ENCODE peak calls at places on chromosomes 6 and 20, in six cellular contexts. One of them, this sample, is unnamed.

GRCh38 chr6:154399097-154399496 is 42.5 kb upstream of the IPCEF1 start:
- DNase-seq in CD8-positive, alpha-beta memory T cell: no peak
- DNase-seq in HL-60: no peak
- DNase-seq in epithelial cell of esophagus: peak
- DNase-seq in hepatocyte: no peak
- DNase-seq in AG04450: no peak
- DNase-seq in this sample: no peak

GRCh38 chr6:26187292-26187691 is 100.1 kb downstream of the HFE start:
- DNase-seq in CD8-positive, alpha-beta memory T cell: no peak
- DNase-seq in HL-60: no peak
- DNase-seq in epithelial cell of esophagus: no peak
- DNase-seq in hepatocyte: no peak
- DNase-seq in AG04450: no peak
- DNase-seq in this sample: no peak

GRCh38 chr6:40348591-40348990 is 238.6 kb downstream of the LRFN2 start:
- DNase-seq in CD8-positive, alpha-beta memory T cell: no peak
- DNase-seq in HL-60: no peak
- DNase-seq in epithelial cell of esophagus: no peak
- DNase-seq in hepatocyte: no peak
- DNase-seq in AG04450: no peak
- DNase-seq in this sample: no peak

GRCh38 chr20:60857708-60858107 is 394.4 kb upstream of the CDH4 start:
- DNase-seq in CD8-positive, alpha-beta memory T cell: no peak
- DNase-seq in HL-60: no peak
- DNase-seq in epithelial cell of esophagus: peak
- DNase-seq in hepatocyte: no peak
- DNase-seq in AG04450: peak
- DNase-seq in this sample: no peak

GRCh38 chr20:61803903-61804804 is 261.5 kb downstream of the TAF4 start:
- DNase-seq in CD8-positive, alpha-beta memory T cell: no peak
- DNase-seq in HL-60: no peak
- DNase-seq in epithelial cell of esophagus: no peak
- DNase-seq in hepatocyte: no peak
- DNase-seq in AG04450: no peak
- DNase-seq in this sample: no peak

GRCh38 chr20:36468149-36469000 is 72.9 kb upstream of the MYL9 start:
- DNase-seq in CD8-positive, alpha-beta memory T cell: no peak
- DNase-seq in HL-60: no peak
- DNase-seq in epithelial cell of esophagus: no peak
- DNase-seq in hepatocyte: peak
- DNase-seq in AG04450: no peak
- DNase-seq in this sample: no peak

GRCh38 chr6:167408235-167408869 is 83.5 kb downstream of the TTLL2 start:
- DNase-seq in CD8-positive, alpha-beta memory T cell: no peak
- DNase-seq in HL-60: no peak
- DNase-seq in epithelial cell of esophagus: no peak
- DNase-seq in hepatocyte: no peak
- DNase-seq in AG04450: no peak
- DNase-seq in this sample: no peak

GRCh38 chr6:90375681-90376439 is 79.2 kb upstream of the BACH2 start:
- DNase-seq in CD8-positive, alpha-beta memory T cell: no peak
- DNase-seq in HL-60: no peak
- DNase-seq in epithelial cell of esophagus: peak
- DNase-seq in hepatocyte: no peak
- DNase-seq in AG04450: peak
- DNase-seq in this sample: no peak

GRCh38 chr20:4064118-4064962 is 49.0 kb upstream of the RNF24 start:
- DNase-seq in CD8-positive, alpha-beta memory T cell: no peak
- DNase-seq in HL-60: peak
- DNase-seq in epithelial cell of esophagus: peak
- DNase-seq in hepatocyte: peak
- DNase-seq in AG04450: no peak
- DNase-seq in this sample: no peak

GRCh38 chr6:130420911-130421310 is 55.1 kb downstream of the TMEM200A start:
- DNase-seq in CD8-positive, alpha-beta memory T cell: no peak
- DNase-seq in HL-60: no peak
- DNase-seq in epithelial cell of esophagus: no peak
- DNase-seq in hepatocyte: no peak
- DNase-seq in AG04450: no peak
- DNase-seq in this sample: no peak

GRCh38 chr6:20661721-20662120 is 127.5 kb downstream of the CDKAL1 start:
- DNase-seq in CD8-positive, alpha-beta memory T cell: no peak
- DNase-seq in HL-60: no peak
- DNase-seq in epithelial cell of esophagus: peak
- DNase-seq in hepatocyte: no peak
- DNase-seq in AG04450: no peak
- DNase-seq in this sample: no peak

GRCh38 chr6:18207438-18207837 is 52.2 kb downstream of the KDM1B start:
- DNase-seq in CD8-positive, alpha-beta memory T cell: no peak
- DNase-seq in HL-60: no peak
- DNase-seq in epithelial cell of esophagus: no peak
- DNase-seq in hepatocyte: no peak
- DNase-seq in AG04450: no peak
- DNase-seq in this sample: no peak

GRCh38 chr6:128186724-128187123 is 285.9 kb upstream of the THEMIS start:
- DNase-seq in CD8-positive, alpha-beta memory T cell: no peak
- DNase-seq in HL-60: no peak
- DNase-seq in epithelial cell of esophagus: no peak
- DNase-seq in hepatocyte: no peak
- DNase-seq in AG04450: no peak
- DNase-seq in this sample: no peak

GRCh38 chr6:11414564-11414963 is 123.0 kb upstream of the TMEM170B start:
- DNase-seq in CD8-positive, alpha-beta memory T cell: peak
- DNase-seq in HL-60: no peak
- DNase-seq in epithelial cell of esophagus: peak
- DNase-seq in hepatocyte: peak
- DNase-seq in AG04450: no peak
- DNase-seq in this sample: peak

GRCh38 chr6:141264101-141264500 is 868.6 kb upstream of the GJE1 start:
- DNase-seq in CD8-positive, alpha-beta memory T cell: no peak
- DNase-seq in HL-60: no peak
- DNase-seq in epithelial cell of esophagus: peak
- DNase-seq in hepatocyte: no peak
- DNase-seq in AG04450: no peak
- DNase-seq in this sample: no peak

GRCh38 chr20:63782051-63782471 is 42.5 kb downstream of the SLC2A4RG start:
- DNase-seq in CD8-positive, alpha-beta memory T cell: peak
- DNase-seq in HL-60: no peak
- DNase-seq in epithelial cell of esophagus: no peak
- DNase-seq in hepatocyte: no peak
- DNase-seq in AG04450: no peak
- DNase-seq in this sample: peak

GRCh38 chr6:163738725-163739124 is 324.2 kb downstream of the QKI start:
- DNase-seq in CD8-positive, alpha-beta memory T cell: no peak
- DNase-seq in HL-60: no peak
- DNase-seq in epithelial cell of esophagus: no peak
- DNase-seq in hepatocyte: no peak
- DNase-seq in AG04450: no peak
- DNase-seq in this sample: no peak

GRCh38 chr6:88982720-88983119 is 19.3 kb upstream of the RNGTT start:
- DNase-seq in CD8-positive, alpha-beta memory T cell: peak
- DNase-seq in HL-60: no peak
- DNase-seq in epithelial cell of esophagus: peak
- DNase-seq in hepatocyte: peak
- DNase-seq in AG04450: peak
- DNase-seq in this sample: no peak

GRCh38 chr6:139920027-139920851 is 545.8 kb upstream of the CITED2 start:
- DNase-seq in CD8-positive, alpha-beta memory T cell: no peak
- DNase-seq in HL-60: no peak
- DNase-seq in epithelial cell of esophagus: no peak
- DNase-seq in hepatocyte: no peak
- DNase-seq in AG04450: no peak
- DNase-seq in this sample: no peak

GRCh38 chr6:40620546-40620945 is 33.4 kb upstream of the LRFN2 start:
- DNase-seq in CD8-positive, alpha-beta memory T cell: no peak
- DNase-seq in HL-60: no peak
- DNase-seq in epithelial cell of esophagus: no peak
- DNase-seq in hepatocyte: no peak
- DNase-seq in AG04450: no peak
- DNase-seq in this sample: no peak

GRCh38 chr20:23841693-23842092 is 15.2 kb upstream of the CST2 start:
- DNase-seq in CD8-positive, alpha-beta memory T cell: no peak
- DNase-seq in HL-60: no peak
- DNase-seq in epithelial cell of esophagus: no peak
- DNase-seq in hepatocyte: no peak
- DNase-seq in AG04450: no peak
- DNase-seq in this sample: no peak

GRCh38 chr6:135938588-135939215 is 87.2 kb downstream of the PDE7B start:
- DNase-seq in CD8-positive, alpha-beta memory T cell: no peak
- DNase-seq in HL-60: no peak
- DNase-seq in epithelial cell of esophagus: peak
- DNase-seq in hepatocyte: peak
- DNase-seq in AG04450: no peak
- DNase-seq in this sample: no peak

GRCh38 chr20:58389324-58389967 is 417 bp downstream of the VAPB start:
- DNase-seq in CD8-positive, alpha-beta memory T cell: no peak
- DNase-seq in HL-60: peak
- DNase-seq in epithelial cell of esophagus: peak
- DNase-seq in hepatocyte: peak
- DNase-seq in AG04450: no peak
- DNase-seq in this sample: peak

GRCh38 chr6:1786455-1787108 is 176.9 kb downstream of the FOXC1 start:
- DNase-seq in CD8-positive, alpha-beta memory T cell: no peak
- DNase-seq in HL-60: no peak
- DNase-seq in epithelial cell of esophagus: no peak
- DNase-seq in hepatocyte: no peak
- DNase-seq in AG04450: no peak
- DNase-seq in this sample: no peak

GRCh38 chr6:157063176-157063934 is 260.0 kb downstream of the TMEM242 start:
- DNase-seq in CD8-positive, alpha-beta memory T cell: no peak
- DNase-seq in HL-60: no peak
- DNase-seq in epithelial cell of esophagus: peak
- DNase-seq in hepatocyte: peak
- DNase-seq in AG04450: no peak
- DNase-seq in this sample: no peak

GRCh38 chr20:51553897-51554504 is 11.5 kb upstream of the NFATC2 start:
- DNase-seq in CD8-positive, alpha-beta memory T cell: no peak
- DNase-seq in HL-60: no peak
- DNase-seq in epithelial cell of esophagus: peak
- DNase-seq in hepatocyte: no peak
- DNase-seq in AG04450: no peak
- DNase-seq in this sample: no peak

GRCh38 chr6:157049126-157049525 is 271.9 kb downstream of the ARID1B start:
- DNase-seq in CD8-positive, alpha-beta memory T cell: no peak
- DNase-seq in HL-60: no peak
- DNase-seq in epithelial cell of esophagus: no peak
- DNase-seq in hepatocyte: no peak
- DNase-seq in AG04450: no peak
- DNase-seq in this sample: no peak

GRCh38 chr20:52031574-52032303 is 159.8 kb downstream of the ZFP64 start:
- DNase-seq in CD8-positive, alpha-beta memory T cell: peak
- DNase-seq in HL-60: no peak
- DNase-seq in epithelial cell of esophagus: no peak
- DNase-seq in hepatocyte: peak
- DNase-seq in AG04450: peak
- DNase-seq in this sample: no peak

GRCh38 chr6:33578164-33578563 is 1.9 kb downstream of the BAK1 start:
- DNase-seq in CD8-positive, alpha-beta memory T cell: no peak
- DNase-seq in HL-60: no peak
- DNase-seq in epithelial cell of esophagus: no peak
- DNase-seq in hepatocyte: no peak
- DNase-seq in AG04450: no peak
- DNase-seq in this sample: no peak
- H3K4me3 ChIP-seq in CD8-positive, alpha-beta memory T cell: peak
- H3K4me3 ChIP-seq in HL-60: peak
- H3K4me3 ChIP-seq in epithelial cell of esophagus: no peak
- H3K4me3 ChIP-seq in hepatocyte: no peak
- H3K4me3 ChIP-seq in AG04450: peak
- H3K4me3 ChIP-seq in this sample: peak

GRCh38 chr6:170296423-170296745 is 5.5 kb upstream of the DLL1 start:
- DNase-seq in CD8-positive, alpha-beta memory T cell: no peak
- DNase-seq in HL-60: no peak
- DNase-seq in epithelial cell of esophagus: no peak
- DNase-seq in hepatocyte: no peak
- DNase-seq in AG04450: no peak
- DNase-seq in this sample: no peak
- H3K4me3 ChIP-seq in CD8-positive, alpha-beta memory T cell: no peak
- H3K4me3 ChIP-seq in HL-60: no peak
- H3K4me3 ChIP-seq in epithelial cell of esophagus: peak
- H3K4me3 ChIP-seq in hepatocyte: no peak
- H3K4me3 ChIP-seq in AG04450: no peak
- H3K4me3 ChIP-seq in this sample: peak

GRCh38 chr6:127119361-127120108 is 1.1 kb downstream of the RSPO3 start:
- DNase-seq in CD8-positive, alpha-beta memory T cell: no peak
- DNase-seq in HL-60: no peak
- DNase-seq in epithelial cell of esophagus: peak
- DNase-seq in hepatocyte: peak
- DNase-seq in AG04450: no peak
- DNase-seq in this sample: no peak
- H3K4me3 ChIP-seq in CD8-positive, alpha-beta memory T cell: no peak
- H3K4me3 ChIP-seq in HL-60: peak
- H3K4me3 ChIP-seq in epithelial cell of esophagus: no peak
- H3K4me3 ChIP-seq in hepatocyte: peak
- H3K4me3 ChIP-seq in AG04450: peak
- H3K4me3 ChIP-seq in this sample: peak

GRCh38 chr6:83708970-83709747 is at the start of gene SNAP91:
- DNase-seq in CD8-positive, alpha-beta memory T cell: no peak
- DNase-seq in HL-60: no peak
- DNase-seq in epithelial cell of esophagus: peak
- DNase-seq in hepatocyte: peak
- DNase-seq in AG04450: no peak
- DNase-seq in this sample: no peak
- H3K4me3 ChIP-seq in CD8-positive, alpha-beta memory T cell: no peak
- H3K4me3 ChIP-seq in HL-60: peak
- H3K4me3 ChIP-seq in epithelial cell of esophagus: peak
- H3K4me3 ChIP-seq in hepatocyte: peak
- H3K4me3 ChIP-seq in AG04450: peak
- H3K4me3 ChIP-seq in this sample: no peak

DNA sequence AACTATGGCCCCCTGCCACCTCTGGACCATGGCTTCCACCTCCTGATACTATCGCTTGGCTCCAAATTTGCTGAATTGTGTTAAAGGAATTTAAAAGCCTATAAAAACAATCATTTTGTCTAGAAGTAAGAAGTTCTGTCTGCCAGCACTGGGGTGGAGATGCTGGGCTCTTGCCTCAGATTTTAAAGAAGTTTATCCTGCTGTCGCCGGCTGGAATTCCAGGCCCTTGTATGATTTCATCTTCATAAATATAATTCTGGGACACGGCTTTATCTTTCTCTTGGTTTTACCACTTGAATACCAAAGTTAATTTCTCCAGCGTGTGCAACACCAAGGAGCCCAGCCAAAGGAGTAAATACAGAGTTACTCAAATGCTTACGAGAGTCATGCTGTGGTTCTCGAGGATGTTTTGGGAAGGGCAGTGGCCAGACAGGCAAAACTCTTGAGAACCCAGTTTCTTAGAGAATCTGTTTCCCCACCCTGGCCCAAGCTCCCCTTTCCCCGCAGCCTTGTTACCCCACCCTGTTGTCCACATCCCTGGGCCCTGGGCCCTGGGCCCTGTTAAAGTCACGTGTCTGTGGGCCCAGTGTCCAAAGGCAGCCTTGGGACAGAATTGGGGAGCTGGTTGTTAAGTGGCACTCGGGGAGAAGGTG is 31.9 kb downstream of the C6orf89 start:
- DNase-seq in CD8-positive, alpha-beta memory T cell: no peak
- DNase-seq in HL-60: no peak
- DNase-seq in epithelial cell of esophagus: no peak
- DNase-seq in hepatocyte: peak
- DNase-seq in AG04450: no peak
- DNase-seq in this sample: no peak
- H3K4me3 ChIP-seq in CD8-positive, alpha-beta memory T cell: no peak
- H3K4me3 ChIP-seq in HL-60: no peak
- H3K4me3 ChIP-seq in epithelial cell of esophagus: no peak
- H3K4me3 ChIP-seq in hepatocyte: no peak
- H3K4me3 ChIP-seq in AG04450: no peak
- H3K4me3 ChIP-seq in this sample: no peak

This sample was measured in effector memory CD4-positive, alpha-beta T cell.